ENCODE peak calls at places on chromosome 6, in six cellular contexts. I is suprapubic skin; P is body of pancreas; F is brain microvascular endothelial cell; O is CD8-positive, alpha-beta T cell; T is fibroblast of pulmonary artery. X is an unnamed sample.

GRCh38 chr6:37538107-37538506 is 38.4 kb upstream of the CCDC167 start:
- DNase-seq in I (no peak), P (no peak), F (no peak), O (no peak), T (no peak), X (peak; percentile 71)

GRCh38 chr6:70131528-70131927 is 171.4 kb downstream of the COL9A1 start:
- DNase-seq in I (no peak), P (no peak), F (no peak), O (no peak), T (no peak), X (no peak)

GRCh38 chr6:105981888-105982358 is 104.2 kb upstream of the PRDM1 start:
- DNase-seq in I (no peak), P (no peak), F (no peak), O (no peak), T (no peak), X (no peak)

GRCh38 chr6:9085054-9085746 is 649.9 kb upstream of the SLC35B3 start:
- DNase-seq in I (no peak), P (no peak), F (no peak), O (no peak), T (no peak), X (no peak)

GRCh38 chr6:17394192-17394611 is 807 bp downstream of the CAP2 start:
- DNase-seq in I (no peak), P (peak; percentile 58), F (peak; percentile 65), O (no peak), T (peak; percentile 71), X (peak; percentile 81)

GRCh38 chr6:1502041-1502440 is 107.7 kb upstream of the FOXC1 start:
- DNase-seq in I (no peak), P (no peak), F (no peak), O (no peak), T (peak; percentile 23), X (no peak)

GRCh38 chr6:65452333-65452732 is 254.7 kb downstream of the EYS start:
- DNase-seq in I (no peak), P (no peak), F (no peak), O (no peak), T (no peak), X (no peak)

GRCh38 chr6:149264629-149265028 is 52.9 kb upstream of the TAB2 start:
- DNase-seq in I (no peak), P (no peak), F (no peak), O (peak; percentile 38), T (no peak), X (no peak)

GRCh38 chr6:84766796-84767590 is 2.6 kb upstream of the TBX18 start:
- DNase-seq in I (no peak), P (no peak), F (no peak), O (no peak), T (peak; percentile 47), X (no peak)

GRCh38 chr6:14857501-14857900 is 388.4 kb upstream of the JARID2 start:
- DNase-seq in I (no peak), P (peak; percentile 24), F (no peak), O (peak; percentile 81), T (no peak), X (no peak)

GRCh38 chr6:159973951-159974350 is 5.1 kb downstream of the IGF2R start:
- DNase-seq in I (no peak), P (no peak), F (peak; percentile 61), O (no peak), T (peak; percentile 67), X (peak; percentile 83)

GRCh38 chr6:129717287-129717686 is 7.3 kb upstream of the ARHGAP18 start:
- DNase-seq in I (no peak), P (no peak), F (peak; percentile 43), O (no peak), T (peak; percentile 42), X (peak; percentile 46)

GRCh38 chr6:83221886-83222479 is 28.8 kb downstream of the RWDD2A start:
- DNase-seq in I (no peak), P (no peak), F (no peak), O (no peak), T (peak; percentile 73), X (peak; percentile 47)

GRCh38 chr6:110493253-110493800 is 16.9 kb upstream of the SLC22A16 start:
- DNase-seq in I (no peak), P (no peak), F (no peak), O (no peak), T (no peak), X (no peak)

GRCh38 chr6:167330745-167331144 is 5.9 kb downstream of the TTLL2 start:
- DNase-seq in I (no peak), P (no peak), F (no peak), O (no peak), T (no peak), X (no peak)

GRCh38 chr6:138465007-138465645 is 34.2 kb downstream of the NHSL1 start:
- DNase-seq in I (no peak), P (no peak), F (peak; percentile 97), O (no peak), T (peak; percentile 92), X (peak; percentile 99)

GRCh38 chr6:54217018-54217417 is 91.2 kb upstream of the TINAG start:
- DNase-seq in I (no peak), P (no peak), F (no peak), O (no peak), T (no peak), X (no peak)

GRCh38 chr6:161736796-161737292 is 463.0 kb upstream of the AGPAT4 start:
- DNase-seq in I (no peak), P (no peak), F (no peak), O (no peak), T (no peak), X (no peak)

GRCh38 chr6:149855040-149855654 is 9.0 kb downstream of the LRP11 start:
- DNase-seq in I (no peak), P (no peak), F (peak; percentile 92), O (no peak), T (peak; percentile 79), X (peak; percentile 97)

DNA sequence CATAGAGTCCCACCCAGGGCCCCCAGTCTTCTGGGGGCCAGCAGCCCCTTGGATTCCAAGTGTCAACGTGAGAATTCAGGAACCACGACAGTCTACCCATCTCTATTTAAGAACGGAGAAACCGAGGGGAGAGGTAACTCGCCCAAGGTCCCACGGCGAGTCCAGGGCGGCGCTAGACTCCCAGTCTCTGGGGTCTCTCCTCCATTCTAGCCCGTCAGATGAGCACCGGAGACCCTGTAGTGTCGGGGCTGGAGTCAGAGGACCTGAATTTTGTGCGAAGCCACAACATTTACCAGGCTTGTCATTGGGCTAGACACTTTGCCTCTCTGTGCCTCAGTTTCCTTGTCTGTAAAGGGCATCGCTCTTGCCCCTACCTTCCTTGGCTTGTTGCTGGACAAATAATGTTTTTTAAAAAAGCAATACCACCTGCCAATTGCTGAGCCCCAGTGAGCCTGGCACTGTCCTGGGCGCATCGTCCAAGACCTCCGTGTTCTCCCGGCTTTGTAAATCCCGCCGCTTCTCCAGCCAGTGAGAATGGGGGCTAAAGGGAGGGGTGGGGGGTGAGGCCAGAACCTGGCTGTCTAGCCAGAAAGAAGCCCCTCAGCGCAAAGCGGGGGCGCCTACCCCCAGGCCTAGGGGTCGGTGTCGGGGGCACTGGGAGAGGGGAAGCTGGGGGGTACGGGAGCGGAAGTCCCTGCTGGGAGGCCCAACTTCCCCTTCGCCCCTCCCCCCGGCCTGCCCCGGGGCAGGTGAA is 91.7 kb downstream of the NCR2 start:
- DNase-seq in I (no peak), P (no peak), F (no peak), O (peak; percentile 14), T (no peak), X (no peak)
- H3K4me3 ChIP-seq in I (peak overlapping the region; percentile 57), P (no peak overlapping the region), F (peak overlapping the region; percentile 33), O (peak overlapping the region; percentile 37), T (no peak overlapping the region), X (no peak overlapping the region)

GRCh38 chr6:107179004-107179403 is 63.7 kb upstream of the BEND3 start:
- DNase-seq in I (no peak), P (no peak), F (peak; percentile 27), O (no peak), T (peak; percentile 43), X (peak; percentile 39)
- TF ChIP-seq CTCF in I (no peak), P (no peak), F (peak; percentile 53), O (no peak), T (peak; percentile 35), X (peak; percentile 40)

GRCh38 chr6:11042750-11043551 is 1.2 kb downstream of the ELOVL2 start:
- DNase-seq in I (no peak), P (no peak), F (no peak), O (no peak), T (peak; percentile 37), X (peak; percentile 6)

GRCh38 chr6:11043552-11043960 is 549 bp downstream of the ELOVL2 start:
- DNase-seq in I (no peak), P (no peak), F (no peak), O (no peak), T (no peak), X (no peak)

GRCh38 chr6:11040134-11040533 is 4.0 kb downstream of the ELOVL2 start:
- DNase-seq in I (no peak), P (no peak), F (no peak), O (no peak), T (no peak), X (no peak)

GRCh38 chr6:11043961-11044711 is at the start of gene ELOVL2:
- DNase-seq in I (no peak), P (peak; percentile 40), F (no peak), O (peak; percentile 14), T (peak; percentile 53), X (peak; percentile 48)

DNA sequence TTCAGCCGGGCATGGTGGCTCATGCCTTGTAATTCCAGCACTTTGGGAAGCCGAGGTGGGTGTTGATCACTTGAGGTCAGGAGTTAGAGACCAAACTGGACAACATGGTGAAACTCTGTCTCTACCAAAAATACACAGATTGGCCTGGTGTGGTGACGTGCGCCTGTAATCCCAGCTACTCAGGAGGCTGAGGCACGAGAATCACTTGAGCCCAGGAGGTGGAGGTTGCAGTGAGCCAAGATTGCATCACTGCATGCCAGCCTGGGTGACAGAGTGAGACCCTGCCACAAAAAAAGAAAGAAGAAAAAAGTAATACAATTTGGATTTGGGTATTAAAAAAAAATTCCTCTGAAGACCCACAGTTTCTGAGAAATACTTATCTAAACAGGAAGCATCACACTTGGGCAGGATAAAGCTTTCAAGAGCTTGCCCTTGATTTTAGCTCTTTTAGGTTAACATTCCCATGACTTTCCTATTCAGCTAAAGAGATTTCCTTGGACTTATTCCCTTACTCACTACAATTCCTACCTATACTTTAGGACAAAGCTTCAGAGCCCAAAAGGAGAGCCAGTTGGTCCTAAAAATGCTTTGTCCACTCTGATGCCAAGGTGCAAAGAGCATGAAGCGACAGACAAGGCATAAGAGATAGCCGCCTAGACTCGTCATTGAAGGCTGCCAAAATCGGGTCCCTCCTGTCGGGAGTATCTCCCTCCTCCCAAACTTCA is 1.9 kb downstream of the ELOVL2 start:
- DNase-seq in I (no peak), P (no peak), F (no peak), O (no peak), T (no peak), X (no peak)
- H3K4me3 ChIP-seq in I (no peak overlapping the region), P (no peak overlapping the region), F (no peak overlapping the region), O (no peak overlapping the region), T (peak overlapping the region; percentile 55), X (no peak overlapping the region)

GRCh38 chr6:81751388-81752083 is 945 bp downstream of the TENT5A start:
- DNase-seq in I (peak; percentile 87), P (peak; percentile 64), F (peak; percentile 22), O (peak; percentile 31), T (peak; percentile 57), X (peak; percentile 46)

GRCh38 chr6:81753709-81754678 is 1.5 kb upstream of the TENT5A start:
- DNase-seq in I (peak; percentile 94), P (peak; percentile 85), F (peak; percentile 59), O (peak; percentile 88), T (peak; percentile 68), X (peak; percentile 57)

GRCh38 chr6:81754906-81755305 is 2.4 kb upstream of the TENT5A start:
- DNase-seq in I (no peak), P (no peak), F (no peak), O (no peak), T (no peak), X (no peak)

GRCh38 chr6:81752084-81752968 is at the start of gene TENT5A:
- DNase-seq in I (peak; percentile 97), P (peak; percentile 96), F (peak; percentile 90), O (peak; percentile 85), T (peak; percentile 90), X (peak; percentile 97)

GRCh38 chr6:81752969-81753708 is 658 bp upstream of the TENT5A start:
- DNase-seq in I (peak; percentile 94), P (peak; percentile 91), F (peak; percentile 85), O (peak; percentile 72), T (peak; percentile 94), X (peak; percentile 78)
- TF ChIP-seq CTCF in I (no peak), P (no peak), F (peak; percentile 51), O (no peak), T (peak; percentile 23), X (no peak)

X was measured in epithelial cell of esophagus.